ENCODE peak calls at places on chromosomes 1 and 21, in six cellular contexts. I is right atrium auricular region, B is GM23338, F is fibroblast of mammary gland, L is IMR-90, Q is lower leg skin. N is an unnamed sample.

GRCh38 chr1:16075337-16076002 is 2.0 kb upstream of the FAM131C start:
- DNase-seq in I (no peak), B (no peak), F (peak; percentile 90), L (peak; percentile 85), Q (no peak), N (peak; percentile 67)

GRCh38 chr1:42423621-42424200 is 32.1 kb downstream of the ZMYND12 start:
- DNase-seq in I (no peak), B (no peak), F (no peak), L (no peak), Q (no peak), N (no peak)

GRCh38 chr1:3890389-3891328 is 9.4 kb downstream of the C1orf174 start:
- DNase-seq in I (no peak), B (no peak), F (no peak), L (no peak), Q (no peak), N (no peak)

GRCh38 chr1:245007686-245008085 is 143.3 kb upstream of the HNRNPU start:
- DNase-seq in I (no peak), B (no peak), F (no peak), L (peak; percentile 16), Q (no peak), N (no peak)

GRCh38 chr1:156622581-156623297 is 3.5 kb downstream of the HAPLN2 start:
- DNase-seq in I (no peak), B (no peak), F (no peak), L (no peak), Q (no peak), N (no peak)

GRCh38 chr1:58528518-58528917 is 18.0 kb downstream of the OMA1 start:
- DNase-seq in I (no peak), B (no peak), F (peak; percentile 91), L (peak; percentile 78), Q (no peak), N (peak; percentile 84)

GRCh38 chr1:180935326-180936109 is 22.8 kb downstream of the KIAA1614 start:
- DNase-seq in I (no peak), B (peak; percentile 46), F (no peak), L (no peak), Q (no peak), N (no peak)

GRCh38 chr1:116686723-116687368 is 19.3 kb upstream of the IGSF3 start:
- DNase-seq in I (no peak), B (no peak), F (peak; percentile 16), L (no peak), Q (no peak), N (peak; percentile 8)

GRCh38 chr1:101203812-101204540 is 32.8 kb upstream of the S1PR1 start:
- DNase-seq in I (no peak), B (no peak), F (peak; percentile 56), L (peak; percentile 70), Q (no peak), N (peak; percentile 85)

GRCh38 chr1:47190807-47191206 is 971 bp upstream of the PDZK1IP1 start:
- DNase-seq in I (peak; percentile 40), B (no peak), F (no peak), L (no peak), Q (no peak), N (no peak)

GRCh38 chr1:196877964-196878363 is 9.9 kb upstream of the CFHR4 start:
- DNase-seq in I (no peak), B (peak; percentile 91), F (peak; percentile 6), L (peak; percentile 12), Q (no peak), N (peak; percentile 3)
- H3K4me3 ChIP-seq in I (no peak overlapping the region), B (peak overlapping the region; percentile 38), F (no peak overlapping the region), L (peak overlapping the region; percentile 19), Q (no peak overlapping the region), N (peak overlapping the region; percentile 29)

GRCh38 chr21:41873005-41873404 is 6.1 kb downstream of the PRDM15 start:
- DNase-seq in I (no peak), B (peak; percentile 57), F (no peak), L (no peak), Q (no peak), N (no peak)
- TF ChIP-seq CTCF in I (no peak), B (peak; percentile 53), F (no peak), L (no peak), Q (no peak), N (no peak)

GRCh38 chr1:161088587-161089110 is 709 bp downstream of the NECTIN4 start:
- DNase-seq in I (no peak), B (no peak), F (peak; percentile 68), L (peak; percentile 63), Q (peak; percentile 81), N (peak; percentile 36)
- H3K4me3 ChIP-seq in I (no peak overlapping the region), B (no peak overlapping the region), F (no peak overlapping the region), L (no peak overlapping the region), Q (peak overlapping the region; percentile 18), N (no peak overlapping the region)

DNA sequence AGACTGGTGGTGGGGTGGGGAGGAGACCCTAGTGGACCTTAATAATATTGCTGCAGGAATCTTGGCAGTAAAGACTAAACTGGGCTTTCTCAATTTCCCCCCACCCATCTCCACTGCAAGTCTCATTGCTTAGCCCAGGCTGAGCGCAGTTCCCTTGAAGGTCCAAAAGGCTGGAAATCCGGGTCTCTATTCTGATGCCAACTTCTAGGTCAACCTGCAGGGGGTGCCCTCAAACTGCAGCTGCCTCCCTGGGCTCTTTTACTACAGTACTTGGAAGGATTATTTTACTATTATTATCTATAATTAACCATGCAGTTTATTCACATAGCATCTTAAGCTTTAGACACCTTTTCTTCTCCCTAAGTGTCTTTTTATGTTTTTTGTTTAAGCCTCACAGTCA is 85.4 kb upstream of the WARS2 start:
- DNase-seq in I (no peak), B (peak; percentile 73), F (no peak), L (no peak), Q (no peak), N (no peak)
- TF ChIP-seq CTCF in I (no peak), B (peak; percentile 58), F (peak; percentile 30), L (no peak), Q (no peak), N (no peak)

DNA sequence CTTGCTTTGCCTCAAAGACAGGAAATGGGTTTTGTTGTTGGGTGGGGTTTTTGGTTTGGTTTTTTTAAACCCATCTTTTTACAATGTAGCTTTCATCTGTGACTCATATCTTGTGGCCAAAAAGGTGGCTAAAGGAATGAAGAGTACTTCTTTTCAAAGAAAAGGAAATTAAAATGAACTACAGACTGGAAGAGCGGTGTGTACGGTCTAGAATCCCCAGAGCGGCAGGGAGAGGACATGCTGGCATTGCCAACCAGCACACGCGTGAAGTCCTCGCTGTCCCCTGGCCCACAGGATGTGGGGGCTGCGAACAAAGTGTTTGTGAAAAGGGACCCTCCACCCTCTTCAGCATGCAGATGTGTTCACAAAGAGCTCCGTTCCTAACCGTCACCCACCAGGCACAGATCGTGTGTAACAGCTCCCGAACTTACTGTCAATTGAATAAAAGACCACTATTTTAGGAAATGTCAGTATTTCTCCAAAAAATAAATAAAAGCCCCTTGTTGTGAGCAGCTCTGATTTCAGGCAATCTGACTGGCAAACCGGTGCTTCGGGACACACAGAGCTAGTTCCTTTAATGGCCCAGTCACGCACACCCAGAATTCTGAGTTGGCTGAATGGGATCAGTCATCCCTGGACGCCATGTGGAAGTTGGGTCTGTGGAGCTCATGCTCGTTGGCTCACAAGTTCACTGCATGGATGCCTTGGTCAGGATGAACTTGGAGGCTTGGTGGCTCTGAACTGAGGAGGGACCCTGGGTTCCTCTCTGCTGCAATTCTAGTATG is 602.9 kb downstream of the NPHP4 start:
- DNase-seq in I (no peak), B (no peak), F (no peak), L (no peak), Q (no peak), N (no peak)
- H3K4me3 ChIP-seq in I (no peak overlapping the region), B (no peak overlapping the region), F (no peak overlapping the region), L (no peak overlapping the region), Q (no peak overlapping the region), N (no peak overlapping the region)